ENCODE peak calls at places on chromosomes 6 and 20, in nine cellular contexts. One of them, this sample, is unnamed.

GRCh38 chr6:41459738-41460137 is 86.4 kb upstream of the FOXP4 start:
- DNase-seq in activated T-helper 1 cell treated with anti-CD3 and anti-CD28 coated beads, Interleukin-12 subunit alpha, Interleukin-12 subunit beta, Interleukin-2, Interleukin-4 antibody, amounts not matched to agents 30 ng/mL and 10 ng/mL and 1 ng/mL, durations not matched to agents 14 hours and 24 hours and 36 hours: no peak
- DNase-seq in SW480: no peak
- DNase-seq in AG08396: no peak
- DNase-seq in GDM1: no peak
- DNase-seq in GM04504: no peak
- DNase-seq in choroid plexus epithelial cell: no peak
- DNase-seq in breast epithelium: no peak
- DNase-seq in Daoy: no peak
- DNase-seq in this sample: no peak

GRCh38 chr6:31350973-31351733 is 5.8 kb downstream of the HLA-B start:
- DNase-seq in Daoy: no peak
- DNase-seq in GM04504: no peak
- DNase-seq in activated T-helper 1 cell treated with anti-CD3 and anti-CD28 coated beads, Interleukin-12 subunit alpha, Interleukin-12 subunit beta, Interleukin-2, Interleukin-4 antibody, amounts not matched to agents 30 ng/mL and 10 ng/mL and 1 ng/mL, durations not matched to agents 14 hours and 24 hours and 36 hours: no peak
- DNase-seq in GDM1: no peak
- DNase-seq in breast epithelium: no peak
- DNase-seq in SW480: no peak
- DNase-seq in AG08396: no peak
- DNase-seq in choroid plexus epithelial cell: no peak
- DNase-seq in this sample: no peak

GRCh38 chr20:4585104-4585753 is 136.5 kb upstream of the PRND start:
- DNase-seq in GDM1: no peak
- DNase-seq in breast epithelium: no peak
- DNase-seq in Daoy: no peak
- DNase-seq in choroid plexus epithelial cell: peak
- DNase-seq in GM04504: peak
- DNase-seq in SW480: no peak
- DNase-seq in activated T-helper 1 cell treated with anti-CD3 and anti-CD28 coated beads, Interleukin-12 subunit alpha, Interleukin-12 subunit beta, Interleukin-2, Interleukin-4 antibody, amounts not matched to agents 30 ng/mL and 10 ng/mL and 1 ng/mL, durations not matched to agents 14 hours and 24 hours and 36 hours: no peak
- DNase-seq in AG08396: peak
- DNase-seq in this sample: no peak

GRCh38 chr6:142960098-142960497 is 15.1 kb upstream of the HIVEP2 start:
- DNase-seq in Daoy: no peak
- DNase-seq in activated T-helper 1 cell treated with anti-CD3 and anti-CD28 coated beads, Interleukin-12 subunit alpha, Interleukin-12 subunit beta, Interleukin-2, Interleukin-4 antibody, amounts not matched to agents 30 ng/mL and 10 ng/mL and 1 ng/mL, durations not matched to agents 14 hours and 24 hours and 36 hours: no peak
- DNase-seq in choroid plexus epithelial cell: peak
- DNase-seq in AG08396: no peak
- DNase-seq in GDM1: no peak
- DNase-seq in GM04504: peak
- DNase-seq in breast epithelium: no peak
- DNase-seq in SW480: no peak
- DNase-seq in this sample: no peak

GRCh38 chr6:14499804-14500203 is 382.2 kb downstream of the CD83 start:
- DNase-seq in SW480: peak
- DNase-seq in breast epithelium: no peak
- DNase-seq in Daoy: peak
- DNase-seq in GDM1: no peak
- DNase-seq in choroid plexus epithelial cell: peak
- DNase-seq in AG08396: peak
- DNase-seq in activated T-helper 1 cell treated with anti-CD3 and anti-CD28 coated beads, Interleukin-12 subunit alpha, Interleukin-12 subunit beta, Interleukin-2, Interleukin-4 antibody, amounts not matched to agents 30 ng/mL and 10 ng/mL and 1 ng/mL, durations not matched to agents 14 hours and 24 hours and 36 hours: no peak
- DNase-seq in GM04504: peak
- DNase-seq in this sample: no peak

GRCh38 chr20:4813839-4814695 is 92.4 kb downstream of the PRND start:
- DNase-seq in GM04504: no peak
- DNase-seq in SW480: no peak
- DNase-seq in AG08396: no peak
- DNase-seq in activated T-helper 1 cell treated with anti-CD3 and anti-CD28 coated beads, Interleukin-12 subunit alpha, Interleukin-12 subunit beta, Interleukin-2, Interleukin-4 antibody, amounts not matched to agents 30 ng/mL and 10 ng/mL and 1 ng/mL, durations not matched to agents 14 hours and 24 hours and 36 hours: peak
- DNase-seq in choroid plexus epithelial cell: no peak
- DNase-seq in GDM1: peak
- DNase-seq in breast epithelium: no peak
- DNase-seq in Daoy: no peak
- DNase-seq in this sample: no peak

GRCh38 chr6:148530394-148530923 is 187.8 kb downstream of the SASH1 start:
- DNase-seq in choroid plexus epithelial cell: peak
- DNase-seq in AG08396: peak
- DNase-seq in activated T-helper 1 cell treated with anti-CD3 and anti-CD28 coated beads, Interleukin-12 subunit alpha, Interleukin-12 subunit beta, Interleukin-2, Interleukin-4 antibody, amounts not matched to agents 30 ng/mL and 10 ng/mL and 1 ng/mL, durations not matched to agents 14 hours and 24 hours and 36 hours: no peak
- DNase-seq in breast epithelium: no peak
- DNase-seq in GM04504: no peak
- DNase-seq in Daoy: peak
- DNase-seq in SW480: no peak
- DNase-seq in GDM1: peak
- DNase-seq in this sample: peak

GRCh38 chr6:100453701-100454521 is 10.8 kb downstream of the SIM1 start:
- DNase-seq in AG08396: no peak
- DNase-seq in GDM1: no peak
- DNase-seq in choroid plexus epithelial cell: no peak
- DNase-seq in SW480: no peak
- DNase-seq in GM04504: no peak
- DNase-seq in Daoy: no peak
- DNase-seq in activated T-helper 1 cell treated with anti-CD3 and anti-CD28 coated beads, Interleukin-12 subunit alpha, Interleukin-12 subunit beta, Interleukin-2, Interleukin-4 antibody, amounts not matched to agents 30 ng/mL and 10 ng/mL and 1 ng/mL, durations not matched to agents 14 hours and 24 hours and 36 hours: no peak
- DNase-seq in breast epithelium: peak
- DNase-seq in this sample: no peak

GRCh38 chr6:45710304-45710821 is 305.3 kb downstream of the CLIC5 start:
- DNase-seq in breast epithelium: no peak
- DNase-seq in SW480: no peak
- DNase-seq in activated T-helper 1 cell treated with anti-CD3 and anti-CD28 coated beads, Interleukin-12 subunit alpha, Interleukin-12 subunit beta, Interleukin-2, Interleukin-4 antibody, amounts not matched to agents 30 ng/mL and 10 ng/mL and 1 ng/mL, durations not matched to agents 14 hours and 24 hours and 36 hours: peak
- DNase-seq in choroid plexus epithelial cell: peak
- DNase-seq in GDM1: no peak
- DNase-seq in Daoy: peak
- DNase-seq in AG08396: no peak
- DNase-seq in GM04504: no peak
- DNase-seq in this sample: no peak

GRCh38 chr6:138891255-138891986 is 95.5 kb downstream of the ECT2L start:
- DNase-seq in choroid plexus epithelial cell: no peak
- DNase-seq in activated T-helper 1 cell treated with anti-CD3 and anti-CD28 coated beads, Interleukin-12 subunit alpha, Interleukin-12 subunit beta, Interleukin-2, Interleukin-4 antibody, amounts not matched to agents 30 ng/mL and 10 ng/mL and 1 ng/mL, durations not matched to agents 14 hours and 24 hours and 36 hours: no peak
- DNase-seq in SW480: no peak
- DNase-seq in breast epithelium: no peak
- DNase-seq in AG08396: no peak
- DNase-seq in GM04504: no peak
- DNase-seq in Daoy: no peak
- DNase-seq in GDM1: no peak
- DNase-seq in this sample: no peak

GRCh38 chr6:149900620-149901443 is 2.9 kb upstream of the RAET1E start:
- DNase-seq in Daoy: no peak
- DNase-seq in AG08396: no peak
- DNase-seq in SW480: no peak
- DNase-seq in GM04504: no peak
- DNase-seq in GDM1: no peak
- DNase-seq in breast epithelium: peak
- DNase-seq in choroid plexus epithelial cell: no peak
- DNase-seq in activated T-helper 1 cell treated with anti-CD3 and anti-CD28 coated beads, Interleukin-12 subunit alpha, Interleukin-12 subunit beta, Interleukin-2, Interleukin-4 antibody, amounts not matched to agents 30 ng/mL and 10 ng/mL and 1 ng/mL, durations not matched to agents 14 hours and 24 hours and 36 hours: no peak
- DNase-seq in this sample: no peak

GRCh38 chr20:10447028-10447427 is 11.9 kb downstream of the SLX4IP start:
- DNase-seq in GDM1: peak
- DNase-seq in breast epithelium: no peak
- DNase-seq in Daoy: peak
- DNase-seq in AG08396: peak
- DNase-seq in GM04504: no peak
- DNase-seq in activated T-helper 1 cell treated with anti-CD3 and anti-CD28 coated beads, Interleukin-12 subunit alpha, Interleukin-12 subunit beta, Interleukin-2, Interleukin-4 antibody, amounts not matched to agents 30 ng/mL and 10 ng/mL and 1 ng/mL, durations not matched to agents 14 hours and 24 hours and 36 hours: peak
- DNase-seq in SW480: peak
- DNase-seq in choroid plexus epithelial cell: peak
- DNase-seq in this sample: no peak

GRCh38 chr6:107666084-107666981 is 157.8 kb downstream of the SCML4 start:
- DNase-seq in SW480: no peak
- DNase-seq in choroid plexus epithelial cell: peak
- DNase-seq in GM04504: no peak
- DNase-seq in breast epithelium: no peak
- DNase-seq in activated T-helper 1 cell treated with anti-CD3 and anti-CD28 coated beads, Interleukin-12 subunit alpha, Interleukin-12 subunit beta, Interleukin-2, Interleukin-4 antibody, amounts not matched to agents 30 ng/mL and 10 ng/mL and 1 ng/mL, durations not matched to agents 14 hours and 24 hours and 36 hours: no peak
- DNase-seq in AG08396: no peak
- DNase-seq in GDM1: no peak
- DNase-seq in Daoy: peak
- DNase-seq in this sample: no peak

GRCh38 chr6:87588756-87589407 is 905 bp downstream of the RARS2 start:
- DNase-seq in GDM1: no peak
- DNase-seq in activated T-helper 1 cell treated with anti-CD3 and anti-CD28 coated beads, Interleukin-12 subunit alpha, Interleukin-12 subunit beta, Interleukin-2, Interleukin-4 antibody, amounts not matched to agents 30 ng/mL and 10 ng/mL and 1 ng/mL, durations not matched to agents 14 hours and 24 hours and 36 hours: no peak
- DNase-seq in breast epithelium: no peak
- DNase-seq in GM04504: peak
- DNase-seq in choroid plexus epithelial cell: no peak
- DNase-seq in Daoy: no peak
- DNase-seq in AG08396: no peak
- DNase-seq in SW480: no peak
- DNase-seq in this sample: no peak

GRCh38 chr6:109322825-109323580 is 59.3 kb downstream of the CD164 start:
- DNase-seq in choroid plexus epithelial cell: no peak
- DNase-seq in AG08396: no peak
- DNase-seq in GDM1: peak
- DNase-seq in SW480: no peak
- DNase-seq in GM04504: no peak
- DNase-seq in breast epithelium: no peak
- DNase-seq in Daoy: no peak
- DNase-seq in activated T-helper 1 cell treated with anti-CD3 and anti-CD28 coated beads, Interleukin-12 subunit alpha, Interleukin-12 subunit beta, Interleukin-2, Interleukin-4 antibody, amounts not matched to agents 30 ng/mL and 10 ng/mL and 1 ng/mL, durations not matched to agents 14 hours and 24 hours and 36 hours: no peak
- DNase-seq in this sample: peak

GRCh38 chr20:41222703-41223102 is 85.4 kb downstream of the PLCG1 start:
- DNase-seq in choroid plexus epithelial cell: peak
- DNase-seq in GDM1: no peak
- DNase-seq in breast epithelium: no peak
- DNase-seq in AG08396: no peak
- DNase-seq in activated T-helper 1 cell treated with anti-CD3 and anti-CD28 coated beads, Interleukin-12 subunit alpha, Interleukin-12 subunit beta, Interleukin-2, Interleukin-4 antibody, amounts not matched to agents 30 ng/mL and 10 ng/mL and 1 ng/mL, durations not matched to agents 14 hours and 24 hours and 36 hours: no peak
- DNase-seq in SW480: no peak
- DNase-seq in GM04504: no peak
- DNase-seq in Daoy: no peak
- DNase-seq in this sample: no peak

GRCh38 chr20:47785321-47785899 is at the start of gene SULF2:
- DNase-seq in GDM1: no peak
- DNase-seq in Daoy: no peak
- DNase-seq in AG08396: no peak
- DNase-seq in breast epithelium: no peak
- DNase-seq in choroid plexus epithelial cell: no peak
- DNase-seq in activated T-helper 1 cell treated with anti-CD3 and anti-CD28 coated beads, Interleukin-12 subunit alpha, Interleukin-12 subunit beta, Interleukin-2, Interleukin-4 antibody, amounts not matched to agents 30 ng/mL and 10 ng/mL and 1 ng/mL, durations not matched to agents 14 hours and 24 hours and 36 hours: no peak
- DNase-seq in GM04504: no peak
- DNase-seq in SW480: peak
- DNase-seq in this sample: no peak

GRCh38 chr6:145688493-145688905 is 46.8 kb downstream of the EPM2A start:
- DNase-seq in AG08396: no peak
- DNase-seq in activated T-helper 1 cell treated with anti-CD3 and anti-CD28 coated beads, Interleukin-12 subunit alpha, Interleukin-12 subunit beta, Interleukin-2, Interleukin-4 antibody, amounts not matched to agents 30 ng/mL and 10 ng/mL and 1 ng/mL, durations not matched to agents 14 hours and 24 hours and 36 hours: no peak
- DNase-seq in choroid plexus epithelial cell: peak
- DNase-seq in Daoy: peak
- DNase-seq in breast epithelium: no peak
- DNase-seq in SW480: no peak
- DNase-seq in GM04504: no peak
- DNase-seq in GDM1: no peak
- DNase-seq in this sample: no peak

GRCh38 chr20:60586417-60587105 is 628.3 kb downstream of the CDH26 start:
- DNase-seq in activated T-helper 1 cell treated with anti-CD3 and anti-CD28 coated beads, Interleukin-12 subunit alpha, Interleukin-12 subunit beta, Interleukin-2, Interleukin-4 antibody, amounts not matched to agents 30 ng/mL and 10 ng/mL and 1 ng/mL, durations not matched to agents 14 hours and 24 hours and 36 hours: no peak
- DNase-seq in breast epithelium: no peak
- DNase-seq in Daoy: no peak
- DNase-seq in GDM1: no peak
- DNase-seq in SW480: no peak
- DNase-seq in choroid plexus epithelial cell: no peak
- DNase-seq in GM04504: no peak
- DNase-seq in AG08396: no peak
- DNase-seq in this sample: no peak

GRCh38 chr20:1293641-1294379 is 27.7 kb downstream of the SNPH start:
- DNase-seq in GM04504: no peak
- DNase-seq in choroid plexus epithelial cell: no peak
- DNase-seq in breast epithelium: no peak
- DNase-seq in activated T-helper 1 cell treated with anti-CD3 and anti-CD28 coated beads, Interleukin-12 subunit alpha, Interleukin-12 subunit beta, Interleukin-2, Interleukin-4 antibody, amounts not matched to agents 30 ng/mL and 10 ng/mL and 1 ng/mL, durations not matched to agents 14 hours and 24 hours and 36 hours: no peak
- DNase-seq in AG08396: no peak
- DNase-seq in Daoy: no peak
- DNase-seq in GDM1: no peak
- DNase-seq in SW480: no peak
- DNase-seq in this sample: no peak

This sample was measured in midbrain.